ENCODE peak calls at places on chromosomes 7 and 10, in five cellular contexts. One of them, this sample, is unnamed.

GRCh38 chr10:48541144-48541795 is 63.6 kb downstream of the ARHGAP22 start:
- DNase-seq in coronary artery: peak; percentile 58
- DNase-seq in NCI-H1105: no peak
- DNase-seq in activated CD4-positive, alpha-beta T cell treated with anti-CD3 and anti-CD28 coated beads, Interleukin-2, amount 10 ng/mL, durations not matched to agents 7 days and 5 days: no peak
- DNase-seq in T-helper 17 cell: no peak
- DNase-seq in this sample: no peak

GRCh38 chr10:96507044-96507443 is 6.7 kb downstream of the TLL2 start:
- DNase-seq in coronary artery: no peak
- DNase-seq in NCI-H1105: no peak
- DNase-seq in activated CD4-positive, alpha-beta T cell treated with anti-CD3 and anti-CD28 coated beads, Interleukin-2, amount 10 ng/mL, durations not matched to agents 7 days and 5 days: no peak
- DNase-seq in T-helper 17 cell: no peak
- DNase-seq in this sample: no peak

GRCh38 chr10:11225935-11226334 is 208.3 kb downstream of the CELF2 start:
- DNase-seq in coronary artery: no peak
- DNase-seq in NCI-H1105: no peak
- DNase-seq in activated CD4-positive, alpha-beta T cell treated with anti-CD3 and anti-CD28 coated beads, Interleukin-2, amount 10 ng/mL, durations not matched to agents 7 days and 5 days: peak; percentile 67
- DNase-seq in T-helper 17 cell: peak; percentile 40
- DNase-seq in this sample: no peak

GRCh38 chr7:100483728-100484635 is at the start of gene NYAP1:
- DNase-seq in coronary artery: no peak
- DNase-seq in NCI-H1105: peak; percentile 11
- DNase-seq in activated CD4-positive, alpha-beta T cell treated with anti-CD3 and anti-CD28 coated beads, Interleukin-2, amount 10 ng/mL, durations not matched to agents 7 days and 5 days: peak; percentile 43
- DNase-seq in T-helper 17 cell: peak; percentile 65
- DNase-seq in this sample: no peak

GRCh38 chr10:77409697-77410471 is 227.7 kb downstream of the KCNMA1 start:
- DNase-seq in coronary artery: no peak
- DNase-seq in NCI-H1105: peak; percentile 80
- DNase-seq in activated CD4-positive, alpha-beta T cell treated with anti-CD3 and anti-CD28 coated beads, Interleukin-2, amount 10 ng/mL, durations not matched to agents 7 days and 5 days: no peak
- DNase-seq in T-helper 17 cell: no peak
- DNase-seq in this sample: no peak

GRCh38 chr7:94280836-94281235 is 113.9 kb upstream of the COL1A2 start:
- DNase-seq in coronary artery: no peak
- DNase-seq in NCI-H1105: no peak
- DNase-seq in activated CD4-positive, alpha-beta T cell treated with anti-CD3 and anti-CD28 coated beads, Interleukin-2, amount 10 ng/mL, durations not matched to agents 7 days and 5 days: no peak
- DNase-seq in T-helper 17 cell: no peak
- DNase-seq in this sample: no peak

GRCh38 chr10:95278061-95278988 is 12.5 kb downstream of the PDLIM1 start:
- DNase-seq in coronary artery: no peak
- DNase-seq in NCI-H1105: no peak
- DNase-seq in activated CD4-positive, alpha-beta T cell treated with anti-CD3 and anti-CD28 coated beads, Interleukin-2, amount 10 ng/mL, durations not matched to agents 7 days and 5 days: no peak
- DNase-seq in T-helper 17 cell: no peak
- DNase-seq in this sample: no peak

GRCh38 chr10:18140957-18141888 is 999 bp downstream of the CACNB2 start:
- DNase-seq in coronary artery: no peak
- DNase-seq in NCI-H1105: no peak
- DNase-seq in activated CD4-positive, alpha-beta T cell treated with anti-CD3 and anti-CD28 coated beads, Interleukin-2, amount 10 ng/mL, durations not matched to agents 7 days and 5 days: no peak
- DNase-seq in T-helper 17 cell: no peak
- DNase-seq in this sample: no peak

GRCh38 chr7:137289101-137289500 is 54.4 kb downstream of the PTN start:
- DNase-seq in coronary artery: no peak
- DNase-seq in NCI-H1105: no peak
- DNase-seq in activated CD4-positive, alpha-beta T cell treated with anti-CD3 and anti-CD28 coated beads, Interleukin-2, amount 10 ng/mL, durations not matched to agents 7 days and 5 days: no peak
- DNase-seq in T-helper 17 cell: no peak
- DNase-seq in this sample: no peak

GRCh38 chr10:118827466-118828155 is 72.8 kb upstream of the CACUL1 start:
- DNase-seq in coronary artery: no peak
- DNase-seq in NCI-H1105: no peak
- DNase-seq in activated CD4-positive, alpha-beta T cell treated with anti-CD3 and anti-CD28 coated beads, Interleukin-2, amount 10 ng/mL, durations not matched to agents 7 days and 5 days: no peak
- DNase-seq in T-helper 17 cell: no peak
- DNase-seq in this sample: no peak

GRCh38 chr10:12055722-12056121 is 13.0 kb upstream of the DHTKD1 start:
- DNase-seq in coronary artery: no peak
- DNase-seq in NCI-H1105: no peak
- DNase-seq in activated CD4-positive, alpha-beta T cell treated with anti-CD3 and anti-CD28 coated beads, Interleukin-2, amount 10 ng/mL, durations not matched to agents 7 days and 5 days: no peak
- DNase-seq in T-helper 17 cell: no peak
- DNase-seq in this sample: no peak

GRCh38 chr10:29595636-29596225 is 39.0 kb downstream of the SVIL start:
- DNase-seq in coronary artery: no peak
- DNase-seq in NCI-H1105: no peak
- DNase-seq in activated CD4-positive, alpha-beta T cell treated with anti-CD3 and anti-CD28 coated beads, Interleukin-2, amount 10 ng/mL, durations not matched to agents 7 days and 5 days: no peak
- DNase-seq in T-helper 17 cell: no peak
- DNase-seq in this sample: no peak

GRCh38 chr7:108824840-108825540 is 255.3 kb downstream of the DNAJB9 start:
- DNase-seq in coronary artery: no peak
- DNase-seq in NCI-H1105: no peak
- DNase-seq in activated CD4-positive, alpha-beta T cell treated with anti-CD3 and anti-CD28 coated beads, Interleukin-2, amount 10 ng/mL, durations not matched to agents 7 days and 5 days: no peak
- DNase-seq in T-helper 17 cell: no peak
- DNase-seq in this sample: no peak

GRCh38 chr7:45919231-45919825 is 1.7 kb downstream of the IGFBP3 start:
- DNase-seq in coronary artery: no peak
- DNase-seq in NCI-H1105: no peak
- DNase-seq in activated CD4-positive, alpha-beta T cell treated with anti-CD3 and anti-CD28 coated beads, Interleukin-2, amount 10 ng/mL, durations not matched to agents 7 days and 5 days: no peak
- DNase-seq in T-helper 17 cell: no peak
- DNase-seq in this sample: no peak

GRCh38 chr7:128260069-128260468 is 19.0 kb downstream of the LEP start:
- DNase-seq in coronary artery: no peak
- DNase-seq in NCI-H1105: no peak
- DNase-seq in activated CD4-positive, alpha-beta T cell treated with anti-CD3 and anti-CD28 coated beads, Interleukin-2, amount 10 ng/mL, durations not matched to agents 7 days and 5 days: no peak
- DNase-seq in T-helper 17 cell: no peak
- DNase-seq in this sample: no peak

GRCh38 chr10:131088619-131089018 is 222.9 kb downstream of the TCERG1L start:
- DNase-seq in coronary artery: no peak
- DNase-seq in NCI-H1105: no peak
- DNase-seq in activated CD4-positive, alpha-beta T cell treated with anti-CD3 and anti-CD28 coated beads, Interleukin-2, amount 10 ng/mL, durations not matched to agents 7 days and 5 days: no peak
- DNase-seq in T-helper 17 cell: no peak
- DNase-seq in this sample: no peak

GRCh38 chr10:19832624-19833507 is 16.6 kb downstream of the PLXDC2 start:
- DNase-seq in coronary artery: no peak
- DNase-seq in NCI-H1105: no peak
- DNase-seq in activated CD4-positive, alpha-beta T cell treated with anti-CD3 and anti-CD28 coated beads, Interleukin-2, amount 10 ng/mL, durations not matched to agents 7 days and 5 days: no peak
- DNase-seq in T-helper 17 cell: no peak
- DNase-seq in this sample: no peak

GRCh38 chr7:4841007-4841784 is 20.6 kb downstream of the PAPOLB start:
- DNase-seq in coronary artery: peak; percentile 52
- DNase-seq in NCI-H1105: no peak
- DNase-seq in activated CD4-positive, alpha-beta T cell treated with anti-CD3 and anti-CD28 coated beads, Interleukin-2, amount 10 ng/mL, durations not matched to agents 7 days and 5 days: no peak
- DNase-seq in T-helper 17 cell: no peak
- DNase-seq in this sample: no peak

GRCh38 chr7:39667354-39667923 is 44.1 kb downstream of the RALA start:
- DNase-seq in coronary artery: no peak
- DNase-seq in NCI-H1105: no peak
- DNase-seq in activated CD4-positive, alpha-beta T cell treated with anti-CD3 and anti-CD28 coated beads, Interleukin-2, amount 10 ng/mL, durations not matched to agents 7 days and 5 days: no peak
- DNase-seq in T-helper 17 cell: no peak
- DNase-seq in this sample: no peak

GRCh38 chr7:17095001-17095574 is 203.4 kb upstream of the AHR start:
- DNase-seq in coronary artery: no peak
- DNase-seq in NCI-H1105: peak; percentile 78
- DNase-seq in activated CD4-positive, alpha-beta T cell treated with anti-CD3 and anti-CD28 coated beads, Interleukin-2, amount 10 ng/mL, durations not matched to agents 7 days and 5 days: no peak
- DNase-seq in T-helper 17 cell: no peak
- DNase-seq in this sample: no peak

GRCh38 chr10:110165239-110165638 is 42.2 kb upstream of the MXI1 start:
- DNase-seq in coronary artery: peak; percentile 4
- DNase-seq in NCI-H1105: no peak
- DNase-seq in activated CD4-positive, alpha-beta T cell treated with anti-CD3 and anti-CD28 coated beads, Interleukin-2, amount 10 ng/mL, durations not matched to agents 7 days and 5 days: no peak
- DNase-seq in T-helper 17 cell: no peak
- DNase-seq in this sample: no peak

GRCh38 chr10:42836771-42837468 is 54.3 kb downstream of the BMS1 start:
- DNase-seq in coronary artery: no peak
- DNase-seq in NCI-H1105: no peak
- DNase-seq in activated CD4-positive, alpha-beta T cell treated with anti-CD3 and anti-CD28 coated beads, Interleukin-2, amount 10 ng/mL, durations not matched to agents 7 days and 5 days: no peak
- DNase-seq in T-helper 17 cell: no peak
- DNase-seq in this sample: no peak

GRCh38 chr7:99120503-99120902 is 23.4 kb downstream of the SMURF1 start:
- DNase-seq in coronary artery: no peak
- DNase-seq in NCI-H1105: no peak
- DNase-seq in activated CD4-positive, alpha-beta T cell treated with anti-CD3 and anti-CD28 coated beads, Interleukin-2, amount 10 ng/mL, durations not matched to agents 7 days and 5 days: no peak
- DNase-seq in T-helper 17 cell: no peak
- DNase-seq in this sample: no peak

GRCh38 chr7:92778972-92779371 is 57.4 kb downstream of the CDK6 start:
- DNase-seq in coronary artery: no peak
- DNase-seq in NCI-H1105: no peak
- DNase-seq in activated CD4-positive, alpha-beta T cell treated with anti-CD3 and anti-CD28 coated beads, Interleukin-2, amount 10 ng/mL, durations not matched to agents 7 days and 5 days: no peak
- DNase-seq in T-helper 17 cell: no peak
- DNase-seq in this sample: no peak

GRCh38 chr7:37100735-37101331 is 347.8 kb downstream of the ELMO1 start:
- DNase-seq in coronary artery: no peak
- DNase-seq in NCI-H1105: no peak
- DNase-seq in activated CD4-positive, alpha-beta T cell treated with anti-CD3 and anti-CD28 coated beads, Interleukin-2, amount 10 ng/mL, durations not matched to agents 7 days and 5 days: no peak
- DNase-seq in T-helper 17 cell: no peak
- DNase-seq in this sample: no peak

GRCh38 chr10:11205026-11205772 is 187.5 kb downstream of the CELF2 start:
- DNase-seq in coronary artery: no peak
- DNase-seq in NCI-H1105: no peak
- DNase-seq in activated CD4-positive, alpha-beta T cell treated with anti-CD3 and anti-CD28 coated beads, Interleukin-2, amount 10 ng/mL, durations not matched to agents 7 days and 5 days: no peak
- DNase-seq in T-helper 17 cell: no peak
- DNase-seq in this sample: no peak

GRCh38 chr7:117250801-117251200 is 72.1 kb downstream of the WNT2 start:
- DNase-seq in coronary artery: no peak
- DNase-seq in NCI-H1105: no peak
- DNase-seq in activated CD4-positive, alpha-beta T cell treated with anti-CD3 and anti-CD28 coated beads, Interleukin-2, amount 10 ng/mL, durations not matched to agents 7 days and 5 days: no peak
- DNase-seq in T-helper 17 cell: no peak
- DNase-seq in this sample: no peak

GRCh38 chr7:32587431-32587948 is 92.2 kb downstream of the AVL9 start:
- DNase-seq in coronary artery: no peak
- DNase-seq in NCI-H1105: no peak
- DNase-seq in activated CD4-positive, alpha-beta T cell treated with anti-CD3 and anti-CD28 coated beads, Interleukin-2, amount 10 ng/mL, durations not matched to agents 7 days and 5 days: no peak
- DNase-seq in T-helper 17 cell: no peak
- DNase-seq in this sample: no peak

GRCh38 chr10:121036431-121036830 is 185.3 kb downstream of the WDR11 start:
- DNase-seq in coronary artery: no peak
- DNase-seq in NCI-H1105: no peak
- DNase-seq in activated CD4-positive, alpha-beta T cell treated with anti-CD3 and anti-CD28 coated beads, Interleukin-2, amount 10 ng/mL, durations not matched to agents 7 days and 5 days: no peak
- DNase-seq in T-helper 17 cell: no peak
- DNase-seq in this sample: no peak

GRCh38 chr7:18504965-18505364 is 9.4 kb downstream of the HDAC9 start:
- DNase-seq in coronary artery: no peak
- DNase-seq in NCI-H1105: no peak
- DNase-seq in activated CD4-positive, alpha-beta T cell treated with anti-CD3 and anti-CD28 coated beads, Interleukin-2, amount 10 ng/mL, durations not matched to agents 7 days and 5 days: no peak
- DNase-seq in T-helper 17 cell: no peak
- DNase-seq in this sample: no peak

GRCh38 chr7:27154901-27155815 is 1.3 kb downstream of the HOXA7 start:
- DNase-seq in coronary artery: no peak
- DNase-seq in NCI-H1105: no peak
- DNase-seq in activated CD4-positive, alpha-beta T cell treated with anti-CD3 and anti-CD28 coated beads, Interleukin-2, amount 10 ng/mL, durations not matched to agents 7 days and 5 days: no peak
- DNase-seq in T-helper 17 cell: no peak
- DNase-seq in this sample: no peak

GRCh38 chr10:124628676-124629021 is 115.5 kb downstream of the FAM53B start:
- DNase-seq in coronary artery: no peak
- DNase-seq in NCI-H1105: no peak
- DNase-seq in activated CD4-positive, alpha-beta T cell treated with anti-CD3 and anti-CD28 coated beads, Interleukin-2, amount 10 ng/mL, durations not matched to agents 7 days and 5 days: no peak
- DNase-seq in T-helper 17 cell: no peak
- DNase-seq in this sample: no peak